ENCODE peak calls at places on chromosomes 4 and X, in four cellular contexts. T is CD8-positive, alpha-beta memory T cell; Z is cardiac fibroblast; F is Peyer's patch. B is an unnamed sample.

GRCh38 chrX:154024271-154024670 is 4.6 kb upstream of the IRAK1 start:
- DNase-seq in T (no peak), Z (no peak), F (no peak), B (no peak)

GRCh38 chr4:38747629-38748028 is 35.2 kb downstream of the TLR10 start:
- DNase-seq in T (no peak), Z (no peak), F (no peak), B (no peak)

GRCh38 chr4:72314869-72315268 is 254.2 kb downstream of the ADAMTS3 start:
- DNase-seq in T (no peak), Z (peak; percentile 83), F (no peak), B (no peak)

GRCh38 chr4:147370473-147370872 is 110.4 kb upstream of the EDNRA start:
- DNase-seq in T (no peak), Z (peak; percentile 77), F (no peak), B (no peak)

GRCh38 chrX:49710744-49711319 is 15.0 kb upstream of the PAGE1 start:
- DNase-seq in T (no peak), Z (no peak), F (no peak), B (no peak)

GRCh38 chrX:18210470-18210869 is 10.2 kb downstream of the BEND2 start:
- DNase-seq in T (no peak), Z (peak; percentile 35), F (no peak), B (no peak)

GRCh38 chr4:139281212-139281611 is 1.2 kb upstream of the MGARP start:
- DNase-seq in T (no peak), Z (no peak), F (no peak), B (no peak)

GRCh38 chr4:113468165-113469022 is 293.1 kb downstream of the CAMK2D start:
- DNase-seq in T (no peak), Z (peak; percentile 100), F (peak; percentile 52), B (no peak)

GRCh38 chr4:106316773-106317409 is 541 bp downstream of the AIMP1 start:
- DNase-seq in T (no peak), Z (no peak), F (no peak), B (no peak)

GRCh38 chr4:15234585-15235126 is 193.2 kb upstream of the C1QTNF7 start:
- DNase-seq in T (no peak), Z (peak; percentile 95), F (no peak), B (no peak)

GRCh38 chrX:110853610-110854009 is 58.0 kb upstream of the CHRDL1 start:
- DNase-seq in T (no peak), Z (peak; percentile 3), F (no peak), B (no peak)

GRCh38 chrX:100662791-100663190 is 18.8 kb downstream of the SRPX2 start:
- DNase-seq in T (no peak), Z (peak; percentile 85), F (no peak), B (no peak)

GRCh38 chr4:17966312-17966711 is 55.2 kb downstream of the LCORL start:
- DNase-seq in T (no peak), Z (no peak), F (no peak), B (no peak)

GRCh38 chr4:96170198-96170597 is 330.3 kb downstream of the PDHA2 start:
- DNase-seq in T (no peak), Z (no peak), F (no peak), B (no peak)
- H3K4me3 ChIP-seq in T (no peak overlapping the region), Z (no peak overlapping the region), F (no peak overlapping the region), B (no peak overlapping the region)

GRCh38 chrX:68500105-68500504 is 1.3 kb downstream of the YIPF6 start:
- DNase-seq in T (no peak), Z (no peak), F (no peak), B (no peak)
- H3K4me3 ChIP-seq in T (no peak overlapping the region), Z (no peak overlapping the region), F (no peak overlapping the region), B (no peak overlapping the region)

GRCh38 chr4:84224522-84224921 is 274.6 kb downstream of the NKX6-1 start:
- DNase-seq in T (no peak), Z (no peak), F (no peak), B (no peak)

GRCh38 chr4:84218002-84218401 is 281.1 kb downstream of the NKX6-1 start:
- DNase-seq in T (no peak), Z (no peak), F (no peak), B (no peak)

GRCh38 chr4:84220990-84221389 is 278.1 kb downstream of the NKX6-1 start:
- DNase-seq in T (no peak), Z (no peak), F (no peak), B (no peak)

DNA sequence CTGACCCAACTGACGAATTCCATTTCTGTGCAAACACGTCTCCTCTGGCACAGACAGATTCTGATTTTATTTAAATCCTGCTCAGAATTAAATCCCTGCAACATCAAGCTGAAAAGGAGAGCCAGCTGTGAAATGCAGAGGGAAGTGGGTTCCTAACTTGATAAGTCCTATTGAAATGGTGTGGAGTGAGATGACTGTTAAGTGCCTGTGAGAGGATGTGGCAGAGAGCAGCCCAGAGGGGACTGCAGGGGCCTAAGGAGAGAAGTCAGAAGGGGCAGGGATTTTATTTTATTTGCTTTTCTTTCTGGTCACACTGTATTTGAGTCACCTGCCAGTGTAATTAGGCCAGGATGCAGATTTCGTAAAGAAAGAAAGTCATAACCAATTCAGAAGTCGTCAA is 277.4 kb downstream of the NKX6-1 start:
- DNase-seq in T (no peak), Z (no peak), F (no peak), B (no peak)
- H3K4me3 ChIP-seq in T (no peak overlapping the region), Z (no peak overlapping the region), F (no peak overlapping the region), B (no peak overlapping the region)

DNA sequence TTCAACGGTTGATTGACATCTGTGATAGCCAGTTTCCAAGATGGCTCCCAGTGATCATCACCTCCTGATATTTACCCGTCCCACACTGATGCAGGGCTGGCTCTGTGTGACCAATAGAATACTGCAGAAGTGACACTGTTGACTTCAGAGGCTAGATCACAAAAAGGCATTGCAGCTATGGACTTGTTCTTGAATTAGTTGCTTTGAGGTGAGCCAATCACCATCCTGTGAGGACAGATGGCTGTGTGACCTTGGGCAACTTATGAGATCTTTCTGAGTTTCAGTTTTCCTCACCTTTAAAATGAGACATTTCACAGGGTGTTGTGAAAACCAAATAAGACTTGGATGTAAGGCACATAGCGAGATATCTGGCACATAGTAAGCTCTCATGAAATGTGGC is 1.8 kb upstream of the GPR82 start:
- DNase-seq in T (no peak), Z (no peak), F (no peak), B (no peak)
- H3K4me3 ChIP-seq in T (no peak overlapping the region), Z (no peak overlapping the region), F (no peak overlapping the region), B (no peak overlapping the region)

DNA sequence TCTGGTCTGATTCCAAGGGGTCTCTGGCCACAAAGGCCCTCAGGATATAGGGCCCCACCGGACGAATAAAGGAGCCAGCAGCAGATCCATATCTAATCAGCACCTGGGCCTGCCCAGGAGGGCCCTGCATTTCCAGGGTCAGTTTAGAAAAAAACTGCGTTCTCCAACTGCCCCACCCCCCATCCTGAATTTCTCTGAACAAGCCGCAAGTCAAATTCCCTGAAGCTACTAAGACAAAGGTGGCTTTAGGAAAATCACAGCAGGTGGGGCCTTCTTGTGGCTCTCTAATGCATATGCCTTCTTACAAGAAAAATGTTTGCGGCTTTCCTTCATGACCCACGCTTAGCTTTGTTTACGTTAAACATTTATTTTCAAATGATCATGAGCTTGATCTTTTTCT is 76.6 kb downstream of the MBNL3 start:
- DNase-seq in T (no peak), Z (no peak), F (no peak), B (no peak)
- H3K4me3 ChIP-seq in T (no peak overlapping the region), Z (no peak overlapping the region), F (no peak overlapping the region), B (no peak overlapping the region)

GRCh38 chr4:26344901-26345300 is 24.1 kb downstream of the RBPJ start:
- DNase-seq in T (no peak), Z (no peak), F (no peak), B (no peak)

GRCh38 chr4:26349496-26349895 is 28.7 kb downstream of the RBPJ start:
- DNase-seq in T (no peak), Z (no peak), F (no peak), B (no peak)

GRCh38 chr4:26345541-26345940 is 24.7 kb downstream of the RBPJ start:
- DNase-seq in T (no peak), Z (no peak), F (no peak), B (no peak)

GRCh38 chr4:26343041-26343403 is 22.2 kb downstream of the RBPJ start:
- DNase-seq in T (no peak), Z (peak; percentile 33), F (no peak), B (no peak)

GRCh38 chr4:26346203-26346620 is 25.4 kb downstream of the RBPJ start:
- DNase-seq in T (no peak), Z (peak; percentile 78), F (no peak), B (no peak)
- H3K4me3 ChIP-seq in T (no peak overlapping the region), Z (peak overlapping the region; percentile 15), F (no peak overlapping the region), B (no peak overlapping the region)

DNA sequence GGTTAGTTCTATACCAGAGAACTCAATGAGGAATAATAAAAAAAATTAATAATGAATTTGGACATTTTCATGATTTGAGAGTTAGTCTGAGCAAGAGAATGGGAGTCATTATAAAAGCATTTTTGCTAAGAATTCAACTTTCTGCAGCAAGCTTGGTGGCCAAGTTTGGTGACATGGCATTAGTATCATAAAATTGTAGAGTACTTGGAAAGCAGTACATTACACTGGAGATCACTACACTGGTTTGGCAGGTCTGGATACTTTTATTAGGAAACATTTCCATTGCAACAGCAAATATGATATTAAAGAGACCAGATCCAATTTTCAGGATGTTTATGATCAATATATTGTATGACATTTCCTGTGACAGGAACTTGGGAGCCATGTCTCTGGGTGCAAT is 249.1 kb upstream of the INTU start:
- DNase-seq in T (no peak), Z (no peak), F (no peak), B (no peak)
- H3K4me3 ChIP-seq in T (no peak overlapping the region), Z (no peak overlapping the region), F (no peak overlapping the region), B (no peak overlapping the region)